ENCODE peak calls at places on chromosome 13, in six cellular contexts. Z is GM23338; G is fibroblast of lung; W is CD8-positive, alpha-beta T cell; N is sigmoid colon; R is SK-N-SH. X is an unnamed sample.

GRCh38 chr13:95254341-95254740 is 46.9 kb downstream of the ABCC4 start:
- DNase-seq in Z (no peak), G (peak; percentile 69), W (no peak), N (no peak), R (no peak), X (no peak)

GRCh38 chr13:35630551-35631275 is 154.2 kb upstream of the MAB21L1 start:
- DNase-seq in Z (peak; percentile 94), G (peak; percentile 54), W (no peak), N (no peak), R (peak; percentile 36), X (no peak)

GRCh38 chr13:37068962-37069361 is 9.5 kb upstream of the SUPT20H start:
- DNase-seq in Z (no peak), G (peak; percentile 12), W (no peak), N (no peak), R (peak; percentile 21), X (no peak)

GRCh38 chr13:69737129-69737935 is 370.3 kb upstream of the ATXN8OS start:
- DNase-seq in Z (no peak), G (no peak), W (no peak), N (no peak), R (no peak), X (no peak)

GRCh38 chr13:110006304-110006703 is 219.9 kb upstream of the IRS2 start:
- DNase-seq in Z (no peak), G (peak; percentile 87), W (no peak), N (no peak), R (no peak), X (no peak)

GRCh38 chr13:110690516-110690915 is 15.4 kb downstream of the CARS2 start:
- DNase-seq in Z (no peak), G (no peak), W (no peak), N (no peak), R (no peak), X (no peak)

GRCh38 chr13:27374650-27375049 is 49.8 kb upstream of the GTF3A start:
- DNase-seq in Z (peak; percentile 89), G (peak; percentile 82), W (peak; percentile 33), N (peak; percentile 78), R (peak; percentile 75), X (peak; percentile 58)

GRCh38 chr13:112450118-112450517 is 74.0 kb downstream of the SPACA7 start:
- DNase-seq in Z (no peak), G (no peak), W (no peak), N (peak; percentile 39), R (no peak), X (no peak)

GRCh38 chr13:44368062-44368591 is 5.5 kb upstream of the SERP2 start:
- DNase-seq in Z (no peak), G (peak; percentile 63), W (no peak), N (no peak), R (peak; percentile 67), X (no peak)

GRCh38 chr13:112064222-112064621 is 2.7 kb upstream of the SOX1 start:
- DNase-seq in Z (no peak), G (no peak), W (no peak), N (no peak), R (no peak), X (no peak)

GRCh38 chr13:95258619-95259194 is 42.5 kb downstream of the ABCC4 start:
- DNase-seq in Z (no peak), G (no peak), W (no peak), N (no peak), R (no peak), X (no peak)

GRCh38 chr13:64855506-64855905 is 2374.6 kb downstream of the PCDH9 start:
- DNase-seq in Z (no peak), G (peak; percentile 56), W (no peak), N (no peak), R (peak; percentile 1), X (no peak)

GRCh38 chr13:86109107-86109506 is 309.9 kb upstream of the SLITRK6 start:
- DNase-seq in Z (no peak), G (no peak), W (no peak), N (no peak), R (no peak), X (no peak)

GRCh38 chr13:71979616-71980015 is 112.6 kb upstream of the DACH1 start:
- DNase-seq in Z (peak; percentile 49), G (peak; percentile 1), W (no peak), N (no peak), R (no peak), X (no peak)

GRCh38 chr13:39963612-39964011 is 308.1 kb downstream of the COG6 start:
- DNase-seq in Z (no peak), G (no peak), W (no peak), N (no peak), R (no peak), X (no peak)

GRCh38 chr13:50156722-50157121 is 141.5 kb downstream of the KCNRG start:
- DNase-seq in Z (peak; percentile 23), G (no peak), W (no peak), N (no peak), R (no peak), X (no peak)

GRCh38 chr13:40113644-40114304 is 458.3 kb downstream of the COG6 start:
- DNase-seq in Z (no peak), G (peak; percentile 55), W (no peak), N (no peak), R (no peak), X (no peak)

GRCh38 chr13:75641026-75641425 is 4.9 kb downstream of the LMO7 start:
- DNase-seq in Z (no peak), G (no peak), W (no peak), N (no peak), R (no peak), X (no peak)

GRCh38 chr13:109208522-109208921 is 577.9 kb downstream of the IRS2 start:
- DNase-seq in Z (no peak), G (no peak), W (no peak), N (no peak), R (no peak), X (no peak)

GRCh38 chr13:79999601-80000000 is 341.3 kb downstream of the SPRY2 start:
- DNase-seq in Z (no peak), G (no peak), W (no peak), N (no peak), R (no peak), X (no peak)

GRCh38 chr13:107590556-107590955 is 624.8 kb downstream of the LIG4 start:
- DNase-seq in Z (no peak), G (peak; percentile 24), W (no peak), N (no peak), R (no peak), X (no peak)

GRCh38 chr13:24254151-24254810 is 55.1 kb upstream of the C1QTNF9 start:
- DNase-seq in Z (no peak), G (no peak), W (peak; percentile 44), N (peak; percentile 62), R (no peak), X (peak; percentile 78)

GRCh38 chr13:72127031-72127430 is 260.0 kb upstream of the DACH1 start:
- DNase-seq in Z (peak; percentile 5), G (no peak), W (no peak), N (no peak), R (no peak), X (no peak)

GRCh38 chr13:41049480-41049879 is 11.8 kb upstream of the WBP4 start:
- DNase-seq in Z (no peak), G (no peak), W (no peak), N (no peak), R (no peak), X (no peak)

GRCh38 chr13:109626386-109627171 is 159.8 kb downstream of the IRS2 start:
- DNase-seq in Z (no peak), G (peak; percentile 5), W (no peak), N (no peak), R (no peak), X (no peak)

GRCh38 chr13:44758595-44759221 is 182.6 kb upstream of the TSC22D1 start:
- DNase-seq in Z (no peak), G (peak; percentile 98), W (no peak), N (no peak), R (no peak), X (no peak)

DNA sequence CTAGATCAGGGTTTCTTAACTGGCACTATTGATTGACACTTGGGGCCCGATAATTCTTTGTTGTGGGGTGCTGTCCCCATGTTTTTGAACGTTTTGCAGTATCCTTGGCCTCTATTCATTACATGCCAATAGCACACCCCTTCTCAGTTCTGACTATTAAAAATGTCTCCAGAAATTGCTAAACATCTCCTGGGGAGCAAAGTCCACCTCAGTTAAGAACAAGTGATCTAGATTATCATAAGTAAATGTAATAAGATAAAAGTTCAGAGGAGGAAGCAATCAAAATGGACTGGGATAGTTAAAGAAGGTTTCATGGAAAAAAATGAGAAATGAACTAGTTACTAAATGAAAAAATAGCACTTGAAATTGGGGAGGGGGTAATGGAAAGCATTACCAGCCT is 98.1 kb upstream of the MIR17HG start:
- DNase-seq in Z (no peak), G (no peak), W (no peak), N (no peak), R (no peak), X (no peak)
- H3K4me3 ChIP-seq in Z (no peak overlapping the region), G (no peak overlapping the region), W (no peak overlapping the region), N (no peak overlapping the region), R (no peak overlapping the region), X (no peak overlapping the region)

DNA sequence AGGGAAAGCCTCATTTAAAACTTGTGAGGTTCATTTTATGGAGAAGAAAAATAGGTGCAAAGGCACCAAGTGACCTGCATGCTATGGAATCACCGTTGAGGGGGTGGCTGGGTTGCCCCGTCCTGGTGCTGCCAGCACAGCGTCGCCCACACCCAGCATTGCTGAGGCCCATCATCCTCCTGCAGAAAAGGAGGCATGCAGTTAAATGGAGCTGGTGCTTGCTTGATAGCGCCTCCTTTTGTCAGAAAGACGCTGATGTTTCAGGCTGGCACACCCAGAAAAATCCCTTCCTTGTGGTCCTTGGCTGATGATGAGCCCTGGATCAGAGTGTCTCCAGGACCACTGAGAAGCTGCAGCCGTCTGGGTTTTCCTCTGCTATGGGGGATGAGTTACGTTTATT is 36.9 kb downstream of the DHRS12 start:
- DNase-seq in Z (peak; percentile 72), G (no peak), W (no peak), N (no peak), R (no peak), X (no peak)
- TF ChIP-seq CTCF in Z (peak; percentile 84), G (no peak), W (no peak), N (no peak), R (peak; percentile 27), X (no peak)

DNA sequence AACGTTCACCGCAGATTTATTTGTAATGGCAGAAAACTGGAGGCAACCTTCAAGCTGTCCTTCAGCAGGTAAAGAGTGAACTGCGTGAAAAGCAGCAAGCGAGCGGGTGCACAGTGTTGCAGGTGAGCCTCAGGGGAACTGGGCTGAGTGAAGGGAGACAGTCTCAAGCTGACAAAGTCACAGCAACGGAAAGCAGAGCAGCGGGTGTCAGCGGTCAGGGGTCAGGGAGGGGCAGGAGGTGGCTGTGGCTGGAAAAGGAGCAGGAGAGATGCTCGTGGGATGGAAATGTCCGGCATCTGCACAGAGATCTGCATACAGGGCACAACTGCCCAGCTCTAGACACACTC is 8.5 kb upstream of the RASA3 start:
- DNase-seq in Z (no peak), G (no peak), W (no peak), N (peak; percentile 50), R (no peak), X (no peak)
- H3K4me1 ChIP-seq in Z (no peaks in the 10 kb centered on the region), G (no peaks in the 10 kb centered on the region), W (peaks cover 59% of the 10 kb centered on the region), N (no peaks in the 10 kb centered on the region), R (no peaks in the 10 kb centered on the region), X (peaks cover 25% of the 10 kb centered on the region)

DNA sequence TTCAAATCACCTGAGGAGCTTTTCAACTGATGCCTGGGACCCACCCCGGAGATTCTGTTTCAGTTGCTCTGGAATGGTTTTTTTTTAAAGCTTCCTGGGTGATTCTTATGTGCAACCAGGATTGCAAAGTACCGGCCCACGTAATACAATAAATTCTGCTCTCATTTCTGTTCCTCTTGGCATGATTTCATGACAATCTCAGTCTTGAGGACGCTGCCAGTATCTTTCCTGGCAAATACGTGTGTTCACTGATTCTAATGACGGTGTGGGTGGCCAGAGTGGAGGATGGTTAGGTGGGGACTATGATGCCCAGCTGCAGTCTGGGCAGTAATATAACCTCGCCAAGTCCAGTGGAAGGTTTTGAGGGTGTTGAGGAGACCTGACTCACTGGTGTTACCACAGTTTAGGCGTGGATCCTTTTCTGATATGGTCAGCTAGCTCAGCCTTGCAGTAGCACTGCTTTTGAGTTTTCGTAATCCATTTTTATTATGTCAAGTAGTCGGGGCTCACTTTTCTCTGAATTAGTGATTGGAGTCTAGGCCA is 49.4 kb downstream of the FAM124A start:
- DNase-seq in Z (no peak), G (peak; percentile 24), W (no peak), N (no peak), R (no peak), X (no peak)
- H3K4me3 ChIP-seq in Z (no peak overlapping the region), G (no peak overlapping the region), W (no peak overlapping the region), N (no peak overlapping the region), R (no peak overlapping the region), X (no peak overlapping the region)

X was measured in lower lobe of right lung.